ENCODE peak calls at places on chromosomes 7 and 10, in six cellular contexts. D is astrocyte of the hippocampus; I is endothelial cell of umbilical vein; E is activated CD8-positive, alpha-beta memory T cell treated with anti-CD3 and anti-CD28 coated beads for 24 hours; O is GM10248; G is LHCN-M2. L is an unnamed sample.

GRCh38 chr7:116595063-116595462 is 70.2 kb downstream of the CAV1 start:
- DNase-seq in D (no peak), I (no peak), E (no peak), O (no peak), G (no peak), L (no peak)

GRCh38 chr10:74227697-74228424 is 76.8 kb downstream of the ADK start:
- DNase-seq in D (peak), I (peak), E (no peak), O (peak), G (peak), L (no peak)

GRCh38 chr10:120599202-120599724 is 142.2 kb downstream of the PLPP4 start:
- DNase-seq in D (no peak), I (no peak), E (no peak), O (no peak), G (no peak), L (no peak)

GRCh38 chr10:4429538-4429937 is 396.5 kb upstream of the AKR1E2 start:
- DNase-seq in D (no peak), I (no peak), E (no peak), O (no peak), G (no peak), L (no peak)

GRCh38 chr7:156585025-156585648 is 55.4 kb upstream of the RNF32 start:
- DNase-seq in D (no peak), I (no peak), E (no peak), O (no peak), G (no peak), L (no peak)

GRCh38 chr10:6299234-6299633 is 96.5 kb downstream of the PFKFB3 start:
- DNase-seq in D (peak), I (no peak), E (no peak), O (no peak), G (no peak), L (no peak)

GRCh38 chr10:97961979-97962378 is 68.4 kb downstream of the CRTAC1 start:
- DNase-seq in D (no peak), I (no peak), E (no peak), O (no peak), G (no peak), L (no peak)

GRCh38 chr7:121178452-121178851 is 150.3 kb upstream of the WNT16 start:
- DNase-seq in D (no peak), I (no peak), E (no peak), O (no peak), G (no peak), L (no peak)

GRCh38 chr7:140966561-140967234 is 42.0 kb upstream of the BRAF start:
- DNase-seq in D (no peak), I (no peak), E (no peak), O (no peak), G (no peak), L (no peak)

GRCh38 chr10:66322261-66322660 is 603.6 kb upstream of the LRRTM3 start:
- DNase-seq in D (peak), I (no peak), E (no peak), O (no peak), G (no peak), L (no peak)

GRCh38 chr7:91949221-91950009 is 8.8 kb downstream of the AKAP9 start:
- DNase-seq in D (peak), I (no peak), E (no peak), O (no peak), G (peak), L (no peak)

GRCh38 chr7:41816111-41816510 is 113.2 kb upstream of the INHBA start:
- DNase-seq in D (no peak), I (no peak), E (no peak), O (no peak), G (no peak), L (peak)

GRCh38 chr10:84706875-84707274 is 378.5 kb downstream of the CCSER2 start:
- DNase-seq in D (no peak), I (no peak), E (no peak), O (no peak), G (no peak), L (no peak)

GRCh38 chr7:102063736-102064135 is 222.9 kb upstream of the SH2B2 start:
- DNase-seq in D (peak), I (no peak), E (no peak), O (no peak), G (no peak), L (no peak)

GRCh38 chr10:100506596-100507356 is 12.9 kb downstream of the SEC31B start:
- DNase-seq in D (no peak), I (no peak), E (no peak), O (no peak), G (peak), L (no peak)

GRCh38 chr7:133678137-133678814 is 425.4 kb downstream of the EXOC4 start:
- DNase-seq in D (peak), I (no peak), E (no peak), O (no peak), G (no peak), L (no peak)

GRCh38 chr10:13716161-13717071 is 129.7 kb downstream of the PRPF18 start:
- DNase-seq in D (peak), I (peak), E (no peak), O (no peak), G (peak), L (no peak)

GRCh38 chr7:1169409-1170368 is 9.7 kb upstream of the ZFAND2A start:
- DNase-seq in D (peak), I (peak), E (peak), O (peak), G (peak), L (no peak)

GRCh38 chr10:5524721-5525531 is at the start of gene CALML3:
- DNase-seq in D (no peak), I (no peak), E (no peak), O (no peak), G (no peak), L (no peak)

L was measured in GM12864.